ENCODE peak calls at places on chromosome 16, in four cellular contexts. E, S, Q and M are unnamed samples.

GRCh38 chr16:1379054-1379862 is 27.5 kb downstream of the GNPTG start:
- DNase-seq in E (peak), S (no peak), Q (peak), M (peak)

GRCh38 chr16:22664132-22664531 is 149.8 kb upstream of the HS3ST2 start:
- DNase-seq in E (no peak), S (no peak), Q (no peak), M (no peak)

GRCh38 chr16:89924925-89925307 is 1.8 kb downstream of the TUBB3 start:
- DNase-seq in E (no peak), S (no peak), Q (no peak), M (no peak)

GRCh38 chr16:29007865-29008593 is 23.2 kb downstream of the LAT start:
- DNase-seq in E (no peak), S (no peak), Q (no peak), M (no peak)

GRCh38 chr16:66751135-66751991 is at the start of gene DYNC1LI2:
- DNase-seq in E (peak), S (no peak), Q (peak), M (peak)

GRCh38 chr16:23282508-23282907 is 19.6 kb upstream of the SCNN1B start:
- DNase-seq in E (no peak), S (no peak), Q (no peak), M (no peak)

GRCh38 chr16:81956213-81956948 is 54.9 kb downstream of the SDR42E1 start:
- DNase-seq in E (peak), S (no peak), Q (peak), M (no peak)

GRCh38 chr16:1445518-1446197 is 1.3 kb upstream of the CCDC154 start:
- DNase-seq in E (no peak), S (no peak), Q (no peak), M (no peak)

GRCh38 chr16:15766918-15767317 is 89.9 kb downstream of the MYH11 start:
- DNase-seq in E (no peak), S (no peak), Q (no peak), M (no peak)

GRCh38 chr16:86095906-86096485 is 197.0 kb downstream of the IRF8 start:
- DNase-seq in E (no peak), S (no peak), Q (no peak), M (no peak)

GRCh38 chr16:84518804-84519341 is 14.4 kb upstream of the MEAK7 start:
- DNase-seq in E (no peak), S (no peak), Q (no peak), M (no peak)

GRCh38 chr16:9102379-9102778 is 10.9 kb downstream of the HAPSTR1 start:
- DNase-seq in E (peak), S (no peak), Q (peak), M (no peak)

GRCh38 chr16:2475413-2476344 is 752 bp downstream of the TBC1D24 start:
- DNase-seq in E (no peak), S (no peak), Q (no peak), M (peak)

GRCh38 chr16:69465083-69465721 is 40.8 kb downstream of the CYB5B start:
- DNase-seq in E (no peak), S (no peak), Q (no peak), M (no peak)

GRCh38 chr16:80938035-80938927 is 68.4 kb downstream of the CMC2 start:
- DNase-seq in E (no peak), S (no peak), Q (peak), M (no peak)

GRCh38 chr16:1494129-1494640 is 1.0 kb downstream of the TELO2 start:
- DNase-seq in E (no peak), S (no peak), Q (peak), M (peak)

GRCh38 chr16:5012887-5013286 is 20.8 kb downstream of the NAGPA start:
- DNase-seq in E (no peak), S (no peak), Q (no peak), M (no peak)

GRCh38 chr16:55154956-55155355 is 169.0 kb upstream of the IRX6 start:
- DNase-seq in E (no peak), S (no peak), Q (no peak), M (no peak)